ENCODE peak calls at places on chromosomes 16 and 17, in seven cellular contexts. X is fibroblast of lung, A is PC-3, L is natural killer cell, P is cardiac muscle cell, D is GM20000, Z is astrocyte of the cerebellum. J is an unnamed sample.

GRCh38 chr16:53636978-53637377 is 66.7 kb downstream of the RPGRIP1L start:
- DNase-seq in X (no peak), A (no peak), L (no peak), P (no peak), D (no peak), Z (no peak), J (no peak)

GRCh38 chr16:74463888-74464287 is 42.6 kb upstream of the CLEC18B start:
- DNase-seq in X (no peak), A (no peak), L (no peak), P (no peak), D (peak; percentile 50), Z (no peak), J (no peak)

GRCh38 chr16:30969246-30969842 is 11.8 kb downstream of the SETD1A start:
- DNase-seq in X (no peak), A (no peak), L (no peak), P (no peak), D (no peak), Z (no peak), J (no peak)

GRCh38 chr16:14600164-14600563 is 29.9 kb downstream of the PARN start:
- DNase-seq in X (peak; percentile 29), A (peak; percentile 47), L (no peak), P (peak; percentile 16), D (no peak), Z (peak; percentile 37), J (no peak)

GRCh38 chr16:71637398-71637797 is 11.4 kb downstream of the MARVELD3 start:
- DNase-seq in X (peak; percentile 87), A (no peak), L (no peak), P (peak; percentile 26), D (no peak), Z (peak; percentile 82), J (no peak)

GRCh38 chr17:79836952-79837887 is 2.0 kb downstream of the CBX4 start:
- DNase-seq in X (peak; percentile 69), A (peak; percentile 93), L (peak; percentile 72), P (peak; percentile 78), D (peak; percentile 86), Z (no peak), J (peak; percentile 31)

GRCh38 chr17:4741544-4741943 is 1.8 kb upstream of the CXCL16 start:
- DNase-seq in X (no peak), A (no peak), L (no peak), P (no peak), D (no peak), Z (no peak), J (no peak)

GRCh38 chr17:72280881-72281280 is 160.1 kb downstream of the SOX9 start:
- DNase-seq in X (no peak), A (no peak), L (no peak), P (no peak), D (no peak), Z (no peak), J (no peak)

GRCh38 chr16:194516-194915 is 14.3 kb downstream of the HBQ1 start:
- DNase-seq in X (peak; percentile 27), A (no peak), L (no peak), P (no peak), D (no peak), Z (no peak), J (no peak)

GRCh38 chr17:32943647-32944191 is 15.8 kb downstream of the TMEM98 start:
- DNase-seq in X (peak; percentile 72), A (no peak), L (no peak), P (peak; percentile 45), D (no peak), Z (peak; percentile 11), J (no peak)

GRCh38 chr16:11792404-11793260 is 4.4 kb downstream of the ZC3H7A start:
- DNase-seq in X (no peak), A (no peak), L (no peak), P (peak; percentile 48), D (no peak), Z (no peak), J (no peak)

GRCh38 chr17:36627101-36627500 is 25.7 kb downstream of the MRM1 start:
- DNase-seq in X (no peak), A (no peak), L (no peak), P (no peak), D (no peak), Z (no peak), J (no peak)

GRCh38 chr16:70694088-70694487 is 8.2 kb upstream of the MTSS2 start:
- DNase-seq in X (peak; percentile 85), A (peak; percentile 87), L (no peak), P (no peak), D (no peak), Z (peak; percentile 44), J (no peak)

GRCh38 chr17:28240688-28241340 is 78.2 kb upstream of the TMEM97 start:
- DNase-seq in X (no peak), A (no peak), L (no peak), P (no peak), D (no peak), Z (no peak), J (no peak)

GRCh38 chr17:72259977-72260376 is 139.2 kb downstream of the SOX9 start:
- DNase-seq in X (no peak), A (no peak), L (no peak), P (no peak), D (no peak), Z (no peak), J (no peak)

GRCh38 chr16:80323187-80323807 is 217.5 kb upstream of the DYNLRB2 start:
- DNase-seq in X (no peak), A (no peak), L (no peak), P (no peak), D (no peak), Z (no peak), J (no peak)

GRCh38 chr17:74042744-74043486 is 160.6 kb upstream of the RPL38 start:
- DNase-seq in X (peak; percentile 85), A (peak; percentile 98), L (no peak), P (no peak), D (no peak), Z (peak; percentile 92), J (no peak)

GRCh38 chr16:48365601-48366164 is 19.5 kb downstream of the SIAH1 start:
- DNase-seq in X (peak; percentile 83), A (peak; percentile 78), L (peak; percentile 52), P (peak; percentile 94), D (peak; percentile 83), Z (no peak), J (peak; percentile 75)

GRCh38 chr17:47291242-47291873 is 32.4 kb upstream of the EFCAB13 start:
- DNase-seq in X (no peak), A (no peak), L (no peak), P (no peak), D (no peak), Z (no peak), J (no peak)

GRCh38 chr17:4949321-4950074 is 1.2 kb upstream of the PFN1 start:
- DNase-seq in X (peak; percentile 76), A (peak; percentile 74), L (peak; percentile 79), P (peak; percentile 60), D (peak; percentile 93), Z (no peak), J (peak; percentile 56)

GRCh38 chr17:2393954-2394749 is 6.7 kb downstream of the MNT start:
- DNase-seq in X (no peak), A (no peak), L (no peak), P (no peak), D (no peak), Z (no peak), J (no peak)

GRCh38 chr16:83899272-83899897 is 470 bp downstream of the MLYCD start:
- DNase-seq in X (peak; percentile 71), A (peak; percentile 21), L (peak; percentile 43), P (peak; percentile 78), D (peak; percentile 70), Z (no peak), J (peak; percentile 26)

GRCh38 chr16:4505356-4506153 is 29.4 kb downstream of the HMOX2 start:
- DNase-seq in X (no peak), A (no peak), L (peak; percentile 38), P (no peak), D (peak; percentile 70), Z (no peak), J (no peak)

GRCh38 chr16:13994239-13995106 is 74.5 kb downstream of the ERCC4 start:
- DNase-seq in X (peak; percentile 16), A (peak; percentile 2), L (no peak), P (peak; percentile 14), D (no peak), Z (no peak), J (no peak)

GRCh38 chr16:3876695-3877094 is 3.8 kb downstream of the CREBBP start:
- DNase-seq in X (peak; percentile 56), A (no peak), L (no peak), P (peak; percentile 38), D (no peak), Z (no peak), J (no peak)

GRCh38 chr16:81744385-81744784 is 34.7 kb upstream of the PLCG2 start:
- DNase-seq in X (no peak), A (no peak), L (no peak), P (no peak), D (no peak), Z (no peak), J (no peak)

GRCh38 chr17:82031885-82032627 is 578 bp downstream of the RAC3 start:
- DNase-seq in X (no peak), A (peak; percentile 57), L (no peak), P (peak; percentile 43), D (peak; percentile 77), Z (no peak), J (no peak)

GRCh38 chr16:54657058-54657708 is 273.5 kb upstream of the IRX5 start:
- DNase-seq in X (peak; percentile 78), A (peak; percentile 31), L (no peak), P (no peak), D (no peak), Z (peak; percentile 83), J (no peak)
- TF ChIP-seq CTCF in X (no peak), A (no peak), L (no peak), P (no peak), D (no peak), Z (peak; percentile 4), J (no peak)

GRCh38 chr17:41627316-41628072 is 3.1 kb upstream of the KRT17 start:
- DNase-seq in X (no peak), A (no peak), L (no peak), P (no peak), D (no peak), Z (no peak), J (no peak)
- TF ChIP-seq CTCF in X (no peak), A (no peak), L (no peak), P (no peak), D (no peak), Z (no peak), J (no peak)

DNA sequence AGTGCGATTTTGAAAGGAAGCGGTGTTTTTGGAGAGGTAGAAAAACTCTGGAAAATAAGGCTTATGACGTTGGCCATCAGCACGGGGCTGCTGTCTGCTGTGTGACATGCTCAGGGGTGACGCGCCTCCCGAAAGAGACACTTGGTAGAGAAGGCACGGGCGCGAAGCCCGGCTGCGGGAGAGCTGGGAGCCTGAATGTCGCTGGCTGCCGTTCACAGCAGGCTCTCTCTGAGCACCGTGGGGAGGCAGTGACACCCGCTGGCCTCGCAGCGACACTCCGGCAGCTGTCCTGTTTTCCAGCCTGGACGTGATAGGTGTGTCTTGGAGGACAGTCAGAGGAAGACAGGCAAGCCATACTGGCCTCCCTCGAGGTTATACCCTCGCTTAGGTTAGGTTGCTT is 759.1 kb upstream of the RBFOX1 start:
- DNase-seq in X (no peak), A (no peak), L (no peak), P (peak; percentile 70), D (no peak), Z (no peak), J (peak; percentile 30)
- TF ChIP-seq CTCF in X (no peak), A (no peak), L (no peak), P (no peak), D (no peak), Z (no peak), J (peak; percentile 65)

DNA sequence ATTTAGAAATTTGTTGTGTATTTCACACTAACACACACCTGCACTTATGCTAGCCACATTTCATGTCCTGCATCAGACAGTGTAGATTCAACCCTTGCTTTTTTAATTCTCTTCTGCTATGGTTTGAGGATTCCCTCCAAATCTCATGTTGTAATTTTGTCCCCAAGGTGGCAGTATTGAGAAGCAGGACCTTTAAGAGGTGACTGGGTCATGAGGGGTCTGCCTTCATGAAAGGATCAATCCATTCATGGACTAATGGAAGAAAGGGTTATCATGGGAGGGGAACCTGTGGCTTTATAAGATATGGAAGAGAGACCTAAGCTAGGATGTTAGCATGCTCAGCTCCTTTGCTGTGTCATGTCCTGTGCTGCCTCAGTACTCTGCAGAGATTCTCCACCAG is 1032.2 kb downstream of the CDH11 start:
- DNase-seq in X (peak; percentile 14), A (peak; percentile 53), L (no peak), P (peak; percentile 60), D (no peak), Z (no peak), J (no peak)
- TF ChIP-seq CTCF in X (peak; percentile 61), A (peak; percentile 81), L (no peak), P (peak; percentile 60), D (no peak), Z (peak; percentile 57), J (peak; percentile 65)

J was measured in progenitor cell of endocrine pancreas.